ENCODE peak calls at places on chromosomes 3 and 15, in six cellular contexts. X is breast epithelium; R is GM12878; L is CD8-positive, alpha-beta T cell; D is tibial artery; N is thyroid gland. W is an unnamed sample.

GRCh38 chr3:69368129-69368741 is 17.7 kb downstream of the FRMD4B start:
- DNase-seq in X (no peak), R (peak; percentile 91), L (peak; percentile 18), D (no peak), N (no peak), W (no peak)

GRCh38 chr15:57625703-57626448 is 34.2 kb downstream of the MYZAP start:
- DNase-seq in X (no peak), R (no peak), L (no peak), D (no peak), N (no peak), W (no peak)

GRCh38 chr3:118550122-118550521 is 484.5 kb downstream of the IGSF11 start:
- DNase-seq in X (no peak), R (no peak), L (no peak), D (no peak), N (no peak), W (no peak)

GRCh38 chr3:130973401-130973800 is 53.2 kb downstream of the ASTE1 start:
- DNase-seq in X (no peak), R (no peak), L (no peak), D (no peak), N (no peak), W (no peak)

GRCh38 chr3:150407051-150407817 is 864 bp upstream of the TSC22D2 start:
- DNase-seq in X (no peak), R (no peak), L (no peak), D (peak; percentile 23), N (no peak), W (no peak)

GRCh38 chr15:32998979-32999677 is 195.4 kb downstream of the FMN1 start:
- DNase-seq in X (no peak), R (no peak), L (no peak), D (peak; percentile 50), N (no peak), W (no peak)

GRCh38 chr3:69143605-69144004 is 21.2 kb upstream of the LMOD3 start:
- DNase-seq in X (no peak), R (no peak), L (no peak), D (no peak), N (no peak), W (no peak)

GRCh38 chr3:51681453-51681852 is 10.4 kb downstream of the TEX264 start:
- DNase-seq in X (no peak), R (no peak), L (peak; percentile 59), D (peak; percentile 58), N (no peak), W (no peak)

GRCh38 chr3:124982855-124983254 is 48.3 kb upstream of the MUC13 start:
- DNase-seq in X (no peak), R (no peak), L (no peak), D (no peak), N (no peak), W (no peak)

GRCh38 chr3:108488631-108489030 is 21.8 kb downstream of the MYH15 start:
- DNase-seq in X (no peak), R (no peak), L (no peak), D (no peak), N (no peak), W (no peak)

GRCh38 chr15:101013769-101014223 is 94.6 kb downstream of the LRRK1 start:
- DNase-seq in X (no peak), R (no peak), L (peak; percentile 8), D (no peak), N (no peak), W (peak; percentile 51)

GRCh38 chr3:13535905-13536304 is 13.0 kb upstream of the FBLN2 start:
- DNase-seq in X (no peak), R (no peak), L (no peak), D (no peak), N (no peak), W (no peak)

GRCh38 chr3:12536423-12536822 is 8.9 kb downstream of the MKRN2OS start:
- DNase-seq in X (no peak), R (no peak), L (no peak), D (no peak), N (no peak), W (no peak)

GRCh38 chr3:134483195-134483890 is 2.4 kb downstream of the ANAPC13 start:
- DNase-seq in X (no peak), R (no peak), L (no peak), D (no peak), N (no peak), W (no peak)

GRCh38 chr3:152021951-152022461 is 148.6 kb downstream of the SUCNR1 start:
- DNase-seq in X (no peak), R (peak; percentile 13), L (no peak), D (no peak), N (no peak), W (peak; percentile 48)

GRCh38 chr3:164451083-164451910 is 627.0 kb downstream of the SI start:
- DNase-seq in X (no peak), R (no peak), L (no peak), D (peak; percentile 61), N (peak; percentile 68), W (peak; percentile 54)

GRCh38 chr3:132268956-132269355 is 48.3 kb upstream of the ACP3 start:
- DNase-seq in X (no peak), R (no peak), L (no peak), D (no peak), N (peak; percentile 38), W (peak; percentile 83)

GRCh38 chr3:5809811-5810210 is 622.3 kb downstream of the EDEM1 start:
- DNase-seq in X (no peak), R (no peak), L (no peak), D (no peak), N (no peak), W (no peak)

GRCh38 chr3:125990253-125990970 is 21.4 kb downstream of the ROPN1B start:
- DNase-seq in X (peak; percentile 62), R (peak; percentile 4), L (peak; percentile 83), D (peak; percentile 92), N (peak; percentile 83), W (peak; percentile 98)

GRCh38 chr15:52112203-52112750 is 298 bp downstream of the BCL2L10 start:
- DNase-seq in X (no peak), R (no peak), L (peak; percentile 35), D (no peak), N (peak; percentile 49), W (peak; percentile 72)

GRCh38 chr15:52185151-52185561 is 6.0 kb downstream of the GNB5 start:
- DNase-seq in X (no peak), R (no peak), L (no peak), D (no peak), N (no peak), W (no peak)

DNA sequence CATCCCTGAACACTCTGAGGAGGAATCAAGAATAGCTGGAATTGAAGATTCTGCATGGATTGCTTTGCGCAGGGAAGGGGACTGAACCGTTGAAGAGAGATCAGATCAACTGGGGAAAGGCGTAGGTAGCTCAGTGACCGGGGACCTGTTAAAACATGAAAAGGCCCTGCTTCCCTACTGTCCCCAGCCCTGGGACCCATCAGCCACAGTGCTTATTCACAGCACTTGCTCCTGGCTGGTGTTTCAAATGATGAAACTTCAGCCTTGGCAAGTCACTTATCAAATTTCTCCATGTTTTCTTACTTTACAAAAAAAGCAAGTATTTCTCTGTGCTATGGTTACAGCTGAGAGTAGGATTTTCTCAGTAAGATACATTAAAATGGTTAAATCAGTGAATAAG is 199.3 kb downstream of the MEIS2 start:
- DNase-seq in X (no peak), R (no peak), L (no peak), D (no peak), N (no peak), W (no peak)
- H3K4me1 ChIP-seq in X (no peaks in the 10 kb centered on the region), R (no peaks in the 10 kb centered on the region), L (no peaks in the 10 kb centered on the region), D (no peaks in the 10 kb centered on the region), N (no peaks in the 10 kb centered on the region), W (peaks cover 23% of the 10 kb centered on the region)

GRCh38 chr15:99252326-99252725 is 1.0 kb downstream of the LRRC28 start:
- DNase-seq in X (no peak), R (no peak), L (no peak), D (no peak), N (no peak), W (no peak)

GRCh38 chr15:99251436-99251821 is at the start of gene LRRC28:
- DNase-seq in X (no peak), R (no peak), L (no peak), D (no peak), N (no peak), W (no peak)

GRCh38 chr15:99250494-99251435 is 516 bp upstream of the LRRC28 start:
- DNase-seq in X (peak; percentile 98), R (peak; percentile 99), L (peak; percentile 92), D (peak; percentile 99), N (peak; percentile 99), W (peak; percentile 99)

GRCh38 chr15:99250001-99250400 is 620 bp upstream of the TTC23 start:
- DNase-seq in X (no peak), R (no peak), L (no peak), D (no peak), N (no peak), W (no peak)

DNA sequence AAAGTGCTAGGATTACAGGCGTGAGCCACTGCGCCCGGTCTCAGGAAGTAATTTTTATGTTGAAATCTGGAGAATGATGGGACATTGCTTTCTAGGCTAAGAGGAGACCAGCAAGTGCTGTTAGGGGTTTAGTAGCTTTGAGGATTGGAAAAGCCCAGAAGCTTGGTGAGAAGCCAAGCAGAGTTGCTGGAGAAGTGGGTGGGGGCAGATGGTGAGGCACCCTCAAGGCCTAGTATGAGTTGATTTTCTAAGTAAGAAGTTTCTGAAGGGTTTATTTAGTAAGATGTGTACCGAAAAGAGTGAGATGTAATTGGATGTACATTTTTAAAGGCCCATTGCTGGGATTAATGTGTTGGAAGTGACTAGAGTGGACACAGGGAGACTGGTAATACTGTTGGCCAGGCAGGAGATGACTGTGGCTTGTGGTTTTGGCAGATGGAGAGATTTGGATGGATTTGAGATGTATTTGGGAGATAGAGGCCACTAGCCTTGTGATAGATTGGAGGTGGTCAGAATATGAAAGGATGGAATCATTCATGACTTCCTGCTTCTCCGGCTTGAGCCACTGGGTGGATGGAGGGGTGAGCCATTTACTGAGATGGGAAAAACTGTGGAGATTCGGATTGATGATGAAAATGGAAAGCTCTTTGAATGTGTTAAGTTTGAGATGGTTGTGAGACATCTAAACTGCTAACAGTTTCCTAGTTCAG is 2.3 kb downstream of the LRRC28 start:
- DNase-seq in X (no peak), R (no peak), L (no peak), D (no peak), N (no peak), W (no peak)
- H3K27ac ChIP-seq in X (peak overlapping the region; percentile 8), R (peak overlapping the region; percentile 14), L (no peak overlapping the region), D (no peak overlapping the region), N (no peak overlapping the region), W (no peak overlapping the region)

GRCh38 chr3:42688487-42689420 is 3.4 kb downstream of the KLHL40 start:
- DNase-seq in X (no peak), R (no peak), L (no peak), D (no peak), N (no peak), W (no peak)

GRCh38 chr3:42685891-42686820 is 819 bp downstream of the KLHL40 start:
- DNase-seq in X (no peak), R (no peak), L (no peak), D (no peak), N (no peak), W (no peak)

GRCh38 chr3:42685363-42685881 is at the start of gene KLHL40:
- DNase-seq in X (no peak), R (no peak), L (no peak), D (no peak), N (no peak), W (no peak)

GRCh38 chr3:42688016-42688415 is 2.7 kb downstream of the KLHL40 start:
- DNase-seq in X (no peak), R (no peak), L (no peak), D (no peak), N (no peak), W (no peak)

GRCh38 chr3:42686832-42687650 is 1.7 kb downstream of the KLHL40 start:
- DNase-seq in X (no peak), R (no peak), L (no peak), D (no peak), N (no peak), W (no peak)
- H3K4me1 ChIP-seq in X (no peaks in the 10 kb centered on the region), R (no peaks in the 10 kb centered on the region), L (no peaks in the 10 kb centered on the region), D (peaks cover 34% of the 10 kb centered on the region), N (no peaks in the 10 kb centered on the region), W (no peaks in the 10 kb centered on the region)

GRCh38 chr3:119628816-119629445 is 31.2 kb downstream of the PLA1A start:
- DNase-seq in X (no peak), R (peak; percentile 64), L (no peak), D (no peak), N (no peak), W (no peak)
- H3K27ac ChIP-seq in X (peak overlapping the region; percentile 54), R (peak overlapping the region; percentile 84), L (no peak overlapping the region), D (no peak overlapping the region), N (no peak overlapping the region), W (no peak overlapping the region)

W was measured in endodermal cell.